ENCODE peak calls at places on chromosomes 3 and 15, in four cellular contexts. J is transverse colon, Q is H1, L is adipocyte. G is an unnamed sample.

GRCh38 chr15:80058851-80059785 is at the start of gene ZFAND6:
- DNase-seq in J (peak), Q (peak), L (peak), G (peak)

GRCh38 chr3:186365202-186365974 is 3.4 kb upstream of the DGKG start:
- DNase-seq in J (no peak), Q (no peak), L (no peak), G (no peak)

GRCh38 chr15:40364259-40364658 is 6.2 kb downstream of the DISP2 start:
- DNase-seq in J (no peak), Q (no peak), L (no peak), G (no peak)

GRCh38 chr3:157159037-157159761 is 748 bp downstream of the CCNL1 start:
- DNase-seq in J (peak), Q (peak), L (peak), G (peak)

GRCh38 chr3:61848885-61849284 is 287.5 kb downstream of the PTPRG start:
- DNase-seq in J (no peak), Q (no peak), L (peak), G (no peak)

GRCh38 chr15:83869329-83869728 is 215.4 kb downstream of the ADAMTSL3 start:
- DNase-seq in J (no peak), Q (no peak), L (no peak), G (no peak)

GRCh38 chr15:84872009-84872900 is 12.2 kb upstream of the SLC28A1 start:
- DNase-seq in J (no peak), Q (no peak), L (no peak), G (no peak)

GRCh38 chr15:35349916-35350315 is 196.0 kb downstream of the DPH6 start:
- DNase-seq in J (no peak), Q (no peak), L (no peak), G (no peak)

GRCh38 chr15:69827751-69828150 is 270.0 kb downstream of the TLE3 start:
- DNase-seq in J (no peak), Q (no peak), L (no peak), G (no peak)

GRCh38 chr3:143573904-143574303 is 274.4 kb downstream of the SLC9A9 start:
- DNase-seq in J (no peak), Q (no peak), L (no peak), G (no peak)

GRCh38 chr3:166713787-166714186 is 666.3 kb downstream of the ZBBX start:
- DNase-seq in J (no peak), Q (no peak), L (no peak), G (no peak)

GRCh38 chr3:87576752-87577151 is 300.4 kb upstream of the POU1F1 start:
- DNase-seq in J (no peak), Q (no peak), L (no peak), G (no peak)

GRCh38 chr15:101046826-101047225 is 127.7 kb downstream of the LRRK1 start:
- DNase-seq in J (peak), Q (peak), L (no peak), G (peak)

GRCh38 chr3:147008886-147009285 is 397.5 kb downstream of the ZIC4 start:
- DNase-seq in J (no peak), Q (no peak), L (peak), G (no peak)

GRCh38 chr3:179297971-179298725 is 24.7 kb upstream of the ZNF639 start:
- DNase-seq in J (no peak), Q (no peak), L (no peak), G (no peak)

GRCh38 chr3:173912126-173912525 is 514.6 kb downstream of the NLGN1 start:
- DNase-seq in J (no peak), Q (no peak), L (peak), G (no peak)

GRCh38 chr3:98733778-98734281 is 29.3 kb upstream of the ST3GAL6 start:
- DNase-seq in J (peak), Q (no peak), L (peak), G (no peak)

GRCh38 chr15:89248584-89248983 is 4.8 kb downstream of the FANCI start:
- DNase-seq in J (no peak), Q (no peak), L (no peak), G (no peak)

GRCh38 chr3:100395674-100396073 is 5.2 kb downstream of the TOMM70 start:
- DNase-seq in J (no peak), Q (no peak), L (no peak), G (no peak)

GRCh38 chr15:50182233-50183013 is 427 bp downstream of the SLC27A2 start:
- DNase-seq in J (peak), Q (peak), L (peak), G (no peak)

GRCh38 chr3:157139938-157140534 is 19.9 kb downstream of the CCNL1 start:
- DNase-seq in J (no peak), Q (no peak), L (no peak), G (no peak)

GRCh38 chr3:29215948-29216347 is 64.9 kb upstream of the RBMS3 start:
- DNase-seq in J (no peak), Q (no peak), L (no peak), G (no peak)

GRCh38 chr15:85583404-85584390 is 203.3 kb downstream of the AKAP13 start:
- DNase-seq in J (peak), Q (no peak), L (no peak), G (peak)

GRCh38 chr3:180142041-180142440 is 105.3 kb upstream of the PEX5L start:
- DNase-seq in J (no peak), Q (no peak), L (no peak), G (no peak)

GRCh38 chr3:25663324-25664065 is 1.2 kb downstream of the TOP2B start:
- DNase-seq in J (peak), Q (no peak), L (peak), G (no peak)

GRCh38 chr3:131602011-131602779 is 99.4 kb upstream of the MRPL3 start:
- DNase-seq in J (no peak), Q (no peak), L (no peak), G (no peak)

GRCh38 chr15:90405208-90405607 is 17.2 kb downstream of the IQGAP1 start:
- DNase-seq in J (no peak), Q (no peak), L (no peak), G (no peak)

GRCh38 chr15:55247766-55248427 is 41.7 kb downstream of the RAB27A start:
- DNase-seq in J (no peak), Q (no peak), L (no peak), G (no peak)

GRCh38 chr3:27165348-27165747 is 203.8 kb downstream of the NEK10 start:
- DNase-seq in J (no peak), Q (no peak), L (peak), G (no peak)

GRCh38 chr15:78437107-78437761 is 782 bp upstream of the IREB2 start:
- DNase-seq in J (no peak), Q (no peak), L (no peak), G (no peak)

GRCh38 chr3:22569570-22569969 is 633.6 kb upstream of the UBE2E2 start:
- DNase-seq in J (no peak), Q (no peak), L (no peak), G (no peak)

GRCh38 chr3:60399861-60400845 is 851.1 kb downstream of the FHIT start:
- DNase-seq in J (no peak), Q (no peak), L (no peak), G (no peak)

GRCh38 chr3:179768080-179768479 is 115.2 kb downstream of the USP13 start:
- DNase-seq in J (peak), Q (peak), L (peak), G (no peak)

GRCh38 chr3:158918008-158918407 is 116.2 kb downstream of the MFSD1 start:
- DNase-seq in J (peak), Q (peak), L (peak), G (no peak)

GRCh38 chr15:92974183-92974915 is 74.2 kb downstream of the CHD2 start:
- DNase-seq in J (no peak), Q (no peak), L (no peak), G (no peak)

GRCh38 chr3:52790337-52790736 is 4.3 kb upstream of the ITIH3 start:
- DNase-seq in J (no peak), Q (no peak), L (no peak), G (no peak)

DNA sequence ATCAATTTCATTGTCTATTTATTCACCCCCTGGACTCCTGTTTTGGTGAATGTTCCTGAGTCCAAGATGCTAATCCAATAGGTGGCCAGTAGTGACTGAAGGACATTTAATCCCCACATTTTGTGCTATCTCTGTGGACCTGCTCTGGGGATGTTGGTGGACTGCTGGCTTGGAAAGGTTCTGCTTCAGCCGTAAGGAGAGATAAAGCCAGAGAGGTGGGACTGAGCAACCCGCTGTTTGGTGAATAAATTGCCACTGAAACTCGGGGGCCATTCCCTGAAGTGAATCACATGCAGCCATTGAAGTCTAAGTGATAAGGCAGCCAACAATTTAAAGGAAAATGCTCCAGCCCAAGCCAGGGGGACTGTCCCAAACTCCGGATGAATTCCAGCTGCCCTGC is 1.6 kb upstream of the ABHD6 start:
- DNase-seq in J (no peak), Q (no peak), L (no peak), G (no peak)
- H3K4me3 ChIP-seq in J (no peak), Q (no peak), L (no peak), G (no peak)

GRCh38 chr15:45201557-45202246 is 13.9 kb upstream of the SHF start:
- DNase-seq in J (no peak), Q (no peak), L (no peak), G (no peak)
- H3K4me3 ChIP-seq in J (no peak), Q (no peak), L (no peak), G (no peak)

GRCh38 chr3:116103868-116104530 is 341.3 kb downstream of the LSAMP start:
- DNase-seq in J (no peak), Q (no peak), L (no peak), G (no peak)
- H3K4me3 ChIP-seq in J (no peak), Q (no peak), L (no peak), G (no peak)

DNA sequence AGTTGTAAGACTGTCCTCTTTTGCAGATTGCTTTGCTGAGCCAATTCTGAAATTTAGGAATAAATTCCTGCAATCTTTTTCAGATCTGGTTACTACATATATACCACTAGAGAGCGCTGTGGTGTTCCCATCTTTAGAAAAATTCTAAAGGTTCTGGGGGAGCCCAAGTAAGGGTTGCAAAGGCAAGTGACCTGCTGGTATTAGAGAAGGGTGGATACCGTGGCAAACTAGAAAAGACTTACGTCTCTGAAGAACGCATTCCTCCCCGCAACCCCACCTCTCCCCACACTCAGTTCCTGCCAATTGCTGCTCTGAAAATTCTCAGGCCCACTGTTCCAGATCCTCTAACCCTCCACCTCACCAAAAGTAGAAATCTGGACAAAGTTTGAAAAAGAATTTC is 48.5 kb downstream of the EFHB start:
- DNase-seq in J (no peak), Q (no peak), L (peak), G (no peak)
- H3K4me3 ChIP-seq in J (no peak), Q (no peak), L (no peak), G (no peak)

GRCh38 chr3:168093229-168093628 is 2.5 kb downstream of the GOLIM4 start:
- DNase-seq in J (no peak), Q (no peak), L (no peak), G (no peak)
- H3K4me3 ChIP-seq in J (no peak), Q (no peak), L (peak), G (no peak)

DNA sequence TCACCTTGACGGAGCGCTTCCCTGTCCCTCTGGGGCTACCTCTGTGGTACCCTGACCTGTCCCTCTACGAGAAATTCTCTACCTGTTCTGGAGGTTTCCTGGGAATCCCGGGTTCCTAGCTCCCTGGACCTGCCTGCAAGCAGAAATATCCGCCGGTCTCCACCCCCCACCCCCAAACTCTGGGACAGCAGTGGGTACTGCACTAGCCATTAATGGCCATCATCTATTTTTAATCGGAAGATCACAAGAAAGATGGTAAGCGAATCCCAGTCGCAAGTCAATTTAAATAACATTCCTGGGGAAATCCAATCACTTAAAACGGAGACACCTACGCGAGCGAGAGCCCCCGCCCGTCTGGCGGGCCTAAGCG is 426 bp upstream of the C3orf80 start:
- DNase-seq in J (no peak), Q (peak), L (no peak), G (no peak)
- H3K4me3 ChIP-seq in J (peak), Q (peak), L (peak), G (peak)

DNA sequence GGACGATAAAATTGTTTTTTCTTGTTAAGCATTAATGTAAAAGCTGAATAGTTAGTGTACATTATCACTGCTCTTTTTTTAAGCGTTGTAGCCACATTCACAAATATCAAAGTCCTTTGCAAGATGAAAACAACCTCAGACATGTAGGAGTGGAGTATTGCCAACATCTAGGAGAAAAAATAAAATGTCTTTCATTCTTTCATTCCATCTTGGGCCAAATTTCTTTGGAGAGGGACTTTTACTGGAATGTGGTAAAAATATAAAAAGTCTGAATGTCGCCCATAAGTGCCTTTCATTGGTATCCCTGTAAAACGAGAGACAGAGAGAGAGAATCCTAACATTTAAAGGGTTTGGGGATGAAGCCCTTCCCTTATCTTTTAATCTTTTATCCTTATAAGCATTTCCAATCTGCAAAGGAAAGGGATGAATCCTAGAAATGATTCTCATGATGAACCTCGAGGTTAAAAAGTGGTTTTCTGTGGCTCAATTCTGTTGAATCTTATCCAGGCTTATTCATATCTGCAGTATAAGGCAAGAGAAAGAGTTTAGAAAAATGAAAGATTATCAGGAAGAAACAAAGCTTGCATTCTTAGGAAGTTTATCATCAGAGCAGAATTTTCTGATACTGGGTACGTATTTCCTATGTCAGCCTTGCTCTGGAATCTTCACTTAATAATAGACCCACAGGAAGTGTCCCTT is 1031.7 kb downstream of the MCTP2 start:
- DNase-seq in J (no peak), Q (no peak), L (peak), G (no peak)
- H3K4me3 ChIP-seq in J (no peak), Q (no peak), L (peak), G (no peak)

GRCh38 chr3:49871536-49872157 is 1.9 kb upstream of the CAMKV start:
- DNase-seq in J (no peak), Q (no peak), L (no peak), G (no peak)

GRCh38 chr3:49867400-49867799 is 2.3 kb downstream of the CAMKV start:
- DNase-seq in J (no peak), Q (peak), L (no peak), G (no peak)

GRCh38 chr3:49868951-49869454 is 703 bp downstream of the CAMKV start:
- DNase-seq in J (no peak), Q (peak), L (no peak), G (no peak)

GRCh38 chr3:49867871-49868321 is 1.8 kb downstream of the CAMKV start:
- DNase-seq in J (no peak), Q (peak), L (peak), G (no peak)

GRCh38 chr3:49869525-49870126 is at the start of gene CAMKV:
- DNase-seq in J (no peak), Q (peak), L (peak), G (no peak)
- H3K4me3 ChIP-seq in J (no peak), Q (peak), L (no peak), G (no peak)

DNA sequence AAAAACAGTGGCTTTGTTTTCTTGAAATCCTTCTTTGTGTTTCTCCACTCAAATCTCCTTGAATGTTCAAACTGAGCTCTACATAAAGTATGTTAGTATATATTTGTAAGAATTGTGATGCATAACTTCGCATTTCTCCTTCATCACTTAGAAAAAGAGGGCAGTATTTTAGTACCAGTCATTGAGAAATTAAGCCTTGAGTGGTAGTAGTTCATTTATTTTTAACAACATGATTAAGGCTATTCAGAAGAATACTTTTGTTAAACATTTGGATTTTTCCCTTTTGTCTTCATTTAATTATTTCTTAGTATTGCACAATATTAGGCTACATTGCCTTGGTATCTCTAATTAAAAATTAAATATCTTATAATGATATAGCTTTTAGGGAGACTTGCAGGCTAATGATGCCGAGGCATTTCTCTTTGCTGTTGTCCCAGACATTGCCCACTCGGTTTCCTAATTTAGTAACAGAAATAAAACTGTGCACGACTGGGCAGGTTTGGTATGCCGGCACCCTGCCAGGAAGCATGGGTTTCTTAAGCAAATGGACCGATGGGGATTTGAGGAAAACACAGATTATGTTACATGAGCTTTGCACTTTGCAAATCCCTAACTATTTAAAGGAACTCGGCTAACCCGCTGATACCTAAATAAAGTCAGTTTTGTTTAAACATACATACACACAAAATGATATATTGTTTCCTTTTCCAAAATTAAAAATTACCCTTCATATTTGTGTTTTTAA is 54.7 kb downstream of the LRRC28 start:
- DNase-seq in J (peak), Q (no peak), L (peak), G (no peak)
- H3K4me3 ChIP-seq in J (no peak), Q (no peak), L (peak), G (no peak)

GRCh38 chr3:122679085-122679466 is 1.6 kb upstream of the PARP14 start:
- DNase-seq in J (peak), Q (peak), L (peak), G (peak)
- H3K4me3 ChIP-seq in J (no peak), Q (no peak), L (peak), G (no peak)

G was measured in lung.